ENCODE peak calls at places on chromosomes 5 and 9, in nine cellular contexts. One of them, this sample, is unnamed.

GRCh38 chr5:133341915-133342710 is 270.2 kb downstream of the FSTL4 start:
- DNase-seq in suprapubic skin: no peak
- DNase-seq in PC-9: no peak
- DNase-seq in BJ: no peak
- DNase-seq in IMR-90: no peak
- DNase-seq in bronchial epithelial cell: no peak
- DNase-seq in ovary: no peak
- DNase-seq in tibial artery: peak; percentile 34
- DNase-seq in left ventricle myocardium inferior: no peak
- DNase-seq in this sample: no peak

GRCh38 chr5:73418244-73418691 is 30.3 kb downstream of the FOXD1 start:
- DNase-seq in suprapubic skin: no peak
- DNase-seq in PC-9: no peak
- DNase-seq in BJ: no peak
- DNase-seq in IMR-90: no peak
- DNase-seq in bronchial epithelial cell: no peak
- DNase-seq in ovary: no peak
- DNase-seq in tibial artery: peak; percentile 74
- DNase-seq in left ventricle myocardium inferior: no peak
- DNase-seq in this sample: no peak

GRCh38 chr5:150146862-150147579 is 8.6 kb downstream of the PDGFRB start:
- DNase-seq in suprapubic skin: no peak
- DNase-seq in PC-9: no peak
- DNase-seq in BJ: no peak
- DNase-seq in IMR-90: no peak
- DNase-seq in bronchial epithelial cell: no peak
- DNase-seq in ovary: no peak
- DNase-seq in tibial artery: no peak
- DNase-seq in left ventricle myocardium inferior: no peak
- DNase-seq in this sample: no peak

GRCh38 chr9:120692901-120693573 is 21.2 kb downstream of the MEGF9 start:
- DNase-seq in suprapubic skin: no peak
- DNase-seq in PC-9: no peak
- DNase-seq in BJ: peak; percentile 32
- DNase-seq in IMR-90: peak; percentile 74
- DNase-seq in bronchial epithelial cell: no peak
- DNase-seq in ovary: no peak
- DNase-seq in tibial artery: no peak
- DNase-seq in left ventricle myocardium inferior: no peak
- DNase-seq in this sample: no peak

GRCh38 chr5:37494756-37495155 is 115.6 kb downstream of the WDR70 start:
- DNase-seq in suprapubic skin: no peak
- DNase-seq in PC-9: peak; percentile 60
- DNase-seq in BJ: peak; percentile 22
- DNase-seq in IMR-90: no peak
- DNase-seq in bronchial epithelial cell: peak; percentile 75
- DNase-seq in ovary: no peak
- DNase-seq in tibial artery: no peak
- DNase-seq in left ventricle myocardium inferior: no peak
- DNase-seq in this sample: no peak

GRCh38 chr5:136811551-136811950 is 446.2 kb upstream of the TRPC7 start:
- DNase-seq in suprapubic skin: no peak
- DNase-seq in PC-9: peak; percentile 39
- DNase-seq in BJ: peak; percentile 63
- DNase-seq in IMR-90: peak; percentile 86
- DNase-seq in bronchial epithelial cell: peak; percentile 94
- DNase-seq in ovary: no peak
- DNase-seq in tibial artery: no peak
- DNase-seq in left ventricle myocardium inferior: no peak
- DNase-seq in this sample: peak; percentile 51

GRCh38 chr9:520315-520714 is 305.6 kb downstream of the DOCK8 start:
- DNase-seq in suprapubic skin: no peak
- DNase-seq in PC-9: no peak
- DNase-seq in BJ: no peak
- DNase-seq in IMR-90: no peak
- DNase-seq in bronchial epithelial cell: no peak
- DNase-seq in ovary: no peak
- DNase-seq in tibial artery: no peak
- DNase-seq in left ventricle myocardium inferior: no peak
- DNase-seq in this sample: no peak

GRCh38 chr5:31021181-31021624 is 172.3 kb upstream of the CDH6 start:
- DNase-seq in suprapubic skin: no peak
- DNase-seq in PC-9: peak; percentile 42
- DNase-seq in BJ: no peak
- DNase-seq in IMR-90: peak; percentile 85
- DNase-seq in bronchial epithelial cell: peak; percentile 99
- DNase-seq in ovary: no peak
- DNase-seq in tibial artery: no peak
- DNase-seq in left ventricle myocardium inferior: no peak
- DNase-seq in this sample: peak; percentile 63

GRCh38 chr5:119328753-119329602 is 26.8 kb upstream of the TNFAIP8 start:
- DNase-seq in suprapubic skin: no peak
- DNase-seq in PC-9: no peak
- DNase-seq in BJ: peak; percentile 76
- DNase-seq in IMR-90: peak; percentile 87
- DNase-seq in bronchial epithelial cell: peak; percentile 44
- DNase-seq in ovary: no peak
- DNase-seq in tibial artery: no peak
- DNase-seq in left ventricle myocardium inferior: no peak
- DNase-seq in this sample: no peak

GRCh38 chr5:76403963-76404693 is 1.0 kb downstream of the IQGAP2 start:
- DNase-seq in suprapubic skin: no peak
- DNase-seq in PC-9: no peak
- DNase-seq in BJ: no peak
- DNase-seq in IMR-90: no peak
- DNase-seq in bronchial epithelial cell: no peak
- DNase-seq in ovary: peak; percentile 60
- DNase-seq in tibial artery: no peak
- DNase-seq in left ventricle myocardium inferior: peak; percentile 19
- DNase-seq in this sample: no peak

GRCh38 chr5:115209279-115209678 is 39.6 kb upstream of the TRIM36 start:
- DNase-seq in suprapubic skin: no peak
- DNase-seq in PC-9: no peak
- DNase-seq in BJ: no peak
- DNase-seq in IMR-90: peak; percentile 2
- DNase-seq in bronchial epithelial cell: no peak
- DNase-seq in ovary: no peak
- DNase-seq in tibial artery: no peak
- DNase-seq in left ventricle myocardium inferior: no peak
- DNase-seq in this sample: no peak

GRCh38 chr5:108655750-108656450 is 91.8 kb upstream of the FER start:
- DNase-seq in suprapubic skin: no peak
- DNase-seq in PC-9: peak; percentile 82
- DNase-seq in BJ: peak; percentile 22
- DNase-seq in IMR-90: peak; percentile 71
- DNase-seq in bronchial epithelial cell: peak; percentile 91
- DNase-seq in ovary: no peak
- DNase-seq in tibial artery: no peak
- DNase-seq in left ventricle myocardium inferior: no peak
- DNase-seq in this sample: no peak

DNA sequence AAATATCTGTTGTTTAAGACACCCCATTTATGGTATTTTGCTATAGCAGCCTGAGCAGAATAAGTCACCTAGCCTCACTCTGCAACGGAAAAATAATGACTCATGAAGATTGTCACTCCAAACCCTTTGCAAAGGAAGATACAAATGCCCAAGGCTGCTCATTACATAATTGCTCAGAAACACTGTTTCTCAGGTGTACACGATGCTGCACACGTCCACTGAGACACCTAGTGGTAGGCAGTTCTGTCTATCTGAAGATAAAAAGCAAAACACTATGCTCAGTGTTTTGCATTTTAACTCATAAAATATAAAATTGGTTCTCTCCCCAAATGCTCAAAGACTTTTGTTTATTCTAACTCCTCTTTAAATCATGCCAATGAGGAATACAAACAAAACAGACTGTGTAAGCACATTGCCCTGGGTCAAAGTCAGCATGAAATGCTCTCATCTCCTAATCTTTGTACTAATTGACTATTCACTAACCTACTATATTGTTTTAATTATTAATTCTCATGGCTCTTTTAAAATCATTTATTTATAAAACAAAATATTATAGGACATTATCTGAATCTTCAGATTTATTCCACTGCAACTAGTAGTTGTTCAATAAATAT is 7.7 kb upstream of the TSLP start:
- DNase-seq in suprapubic skin: no peak
- DNase-seq in PC-9: peak; percentile 70
- DNase-seq in BJ: no peak
- DNase-seq in IMR-90: peak; percentile 30
- DNase-seq in bronchial epithelial cell: peak; percentile 87
- DNase-seq in ovary: no peak
- DNase-seq in tibial artery: no peak
- DNase-seq in left ventricle myocardium inferior: no peak
- DNase-seq in this sample: peak; percentile 14
- TF ChIP-seq CTCF in suprapubic skin: no peak
- TF ChIP-seq CTCF in PC-9: peak; percentile 80
- TF ChIP-seq CTCF in BJ: peak; percentile 48
- TF ChIP-seq CTCF in IMR-90: peak; percentile 40
- TF ChIP-seq CTCF in bronchial epithelial cell: peak; percentile 77
- TF ChIP-seq CTCF in ovary: no peak
- TF ChIP-seq CTCF in tibial artery: peak; percentile 29
- TF ChIP-seq CTCF in left ventricle myocardium inferior: peak; percentile 63
- TF ChIP-seq CTCF in this sample: peak; percentile 57

DNA sequence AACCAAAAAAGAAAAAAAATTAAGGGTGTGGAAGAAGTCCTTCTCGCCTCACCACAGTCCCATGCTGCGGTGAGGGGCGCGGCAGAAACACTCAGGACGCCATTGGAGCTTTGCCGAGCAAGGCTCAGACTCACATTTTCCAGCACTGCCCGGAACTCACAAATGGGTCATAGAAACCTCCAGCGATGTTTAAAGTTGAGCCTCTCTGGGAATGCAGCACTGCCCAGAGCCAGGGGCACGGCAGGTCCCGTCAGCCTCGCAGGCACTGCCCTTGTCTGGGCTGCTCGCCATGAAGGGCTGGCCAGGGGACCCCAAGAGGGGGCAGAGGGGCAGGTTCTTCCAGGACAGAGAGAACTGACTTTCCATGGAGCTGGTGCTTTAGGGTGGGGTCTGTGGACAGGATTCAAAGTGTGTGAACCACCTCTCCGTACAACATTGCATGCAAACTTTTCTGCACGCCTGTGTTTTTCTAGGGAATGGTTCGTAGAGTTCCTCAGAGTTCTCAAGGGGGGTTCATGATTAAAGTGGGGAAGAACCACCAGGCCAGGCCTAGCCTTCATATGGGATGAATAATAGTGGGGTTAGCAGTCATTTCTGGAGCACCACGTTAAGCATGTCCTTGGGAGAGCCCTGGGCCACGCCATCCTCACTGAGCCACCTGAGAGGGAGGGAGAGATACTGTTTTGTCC is 38.4 kb downstream of the PRRX2 start:
- DNase-seq in suprapubic skin: no peak
- DNase-seq in PC-9: no peak
- DNase-seq in BJ: peak; percentile 44
- DNase-seq in IMR-90: no peak
- DNase-seq in bronchial epithelial cell: no peak
- DNase-seq in ovary: peak; percentile 32
- DNase-seq in tibial artery: peak; percentile 91
- DNase-seq in left ventricle myocardium inferior: no peak
- DNase-seq in this sample: no peak
- H3K4me3 ChIP-seq in suprapubic skin: no peak overlapping the region
- H3K4me3 ChIP-seq in PC-9: no peak overlapping the region
- H3K4me3 ChIP-seq in BJ: no peak overlapping the region
- H3K4me3 ChIP-seq in IMR-90: no peak overlapping the region
- H3K4me3 ChIP-seq in bronchial epithelial cell: no peak overlapping the region
- H3K4me3 ChIP-seq in ovary: no peak overlapping the region
- H3K4me3 ChIP-seq in tibial artery: peak overlapping the region; percentile 19
- H3K4me3 ChIP-seq in left ventricle myocardium inferior: no peak overlapping the region
- H3K4me3 ChIP-seq in this sample: no peak overlapping the region

GRCh38 chr9:106932178-106932577 is 69.2 kb downstream of the ZNF462 start:
- DNase-seq in suprapubic skin: peak; percentile 76
- DNase-seq in PC-9: no peak
- DNase-seq in BJ: no peak
- DNase-seq in IMR-90: no peak
- DNase-seq in bronchial epithelial cell: no peak
- DNase-seq in ovary: no peak
- DNase-seq in tibial artery: no peak
- DNase-seq in left ventricle myocardium inferior: no peak
- DNase-seq in this sample: no peak
- H3K36me3 ChIP-seq in suprapubic skin: peaks cover 60% of the 10 kb centered on the region
- H3K36me3 ChIP-seq in PC-9: no peaks in the 10 kb centered on the region
- H3K36me3 ChIP-seq in BJ: peaks cover 4% of the 10 kb centered on the region
- H3K36me3 ChIP-seq in IMR-90: peaks cover 44% of the 10 kb centered on the region
- H3K36me3 ChIP-seq in bronchial epithelial cell: peaks cover 32% of the 10 kb centered on the region
- H3K36me3 ChIP-seq in ovary: no peaks in the 10 kb centered on the region
- H3K36me3 ChIP-seq in tibial artery: peaks cover 12% of the 10 kb centered on the region
- H3K36me3 ChIP-seq in left ventricle myocardium inferior: peaks cover 73% of the 10 kb centered on the region
- H3K36me3 ChIP-seq in this sample: peaks cover 4% of the 10 kb centered on the region

DNA sequence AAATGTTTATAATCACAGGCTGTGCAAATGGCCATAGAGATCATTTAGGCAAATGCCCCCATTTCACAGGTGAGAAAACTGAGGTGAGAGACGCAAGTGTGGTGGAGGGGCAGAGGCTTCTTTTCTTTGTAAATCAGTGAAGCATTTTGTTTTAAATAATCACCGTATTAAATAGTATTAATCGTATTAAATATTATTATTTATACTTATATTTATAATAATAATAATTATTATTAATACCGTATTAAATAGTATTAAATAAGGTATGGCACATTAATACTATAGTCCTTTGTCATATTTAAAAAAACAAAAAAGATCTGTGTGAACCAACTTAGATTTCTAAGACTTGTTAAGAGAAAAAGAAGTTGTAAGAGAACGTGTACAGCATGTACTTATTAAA is 32.6 kb upstream of the SH3PXD2B start:
- DNase-seq in suprapubic skin: no peak
- DNase-seq in PC-9: no peak
- DNase-seq in BJ: no peak
- DNase-seq in IMR-90: no peak
- DNase-seq in bronchial epithelial cell: no peak
- DNase-seq in ovary: no peak
- DNase-seq in tibial artery: no peak
- DNase-seq in left ventricle myocardium inferior: no peak
- DNase-seq in this sample: no peak
- TF ChIP-seq CTCF in suprapubic skin: no peak
- TF ChIP-seq CTCF in PC-9: no peak
- TF ChIP-seq CTCF in BJ: no peak
- TF ChIP-seq CTCF in IMR-90: no peak
- TF ChIP-seq CTCF in bronchial epithelial cell: no peak
- TF ChIP-seq CTCF in ovary: no peak
- TF ChIP-seq CTCF in tibial artery: no peak
- TF ChIP-seq CTCF in left ventricle myocardium inferior: no peak
- TF ChIP-seq CTCF in this sample: no peak

DNA sequence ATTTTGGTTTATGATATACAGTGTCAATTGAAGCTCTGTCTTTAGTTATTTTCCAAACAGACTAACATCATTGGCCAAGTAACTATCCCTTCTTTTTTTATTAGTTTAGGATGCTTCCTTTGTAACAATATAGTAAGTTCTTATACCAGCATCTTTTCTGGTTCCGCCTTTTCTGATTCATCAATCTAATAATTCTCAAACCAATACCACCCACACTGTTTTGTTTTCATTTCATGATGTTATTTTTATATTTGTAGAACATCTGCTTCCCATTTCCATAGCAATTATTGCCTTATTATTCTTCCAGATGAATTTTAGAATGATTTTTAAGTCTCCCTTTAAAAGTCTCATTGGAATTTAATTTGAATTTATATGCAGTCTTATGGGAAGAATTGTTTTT is 218.1 kb downstream of the RFK start:
- DNase-seq in suprapubic skin: no peak
- DNase-seq in PC-9: no peak
- DNase-seq in BJ: no peak
- DNase-seq in IMR-90: no peak
- DNase-seq in bronchial epithelial cell: no peak
- DNase-seq in ovary: no peak
- DNase-seq in tibial artery: no peak
- DNase-seq in left ventricle myocardium inferior: no peak
- DNase-seq in this sample: no peak
- H3K4me3 ChIP-seq in suprapubic skin: no peak overlapping the region
- H3K4me3 ChIP-seq in PC-9: no peak overlapping the region
- H3K4me3 ChIP-seq in BJ: no peak overlapping the region
- H3K4me3 ChIP-seq in IMR-90: no peak overlapping the region
- H3K4me3 ChIP-seq in bronchial epithelial cell: no peak overlapping the region
- H3K4me3 ChIP-seq in ovary: no peak overlapping the region
- H3K4me3 ChIP-seq in tibial artery: no peak overlapping the region
- H3K4me3 ChIP-seq in left ventricle myocardium inferior: no peak overlapping the region
- H3K4me3 ChIP-seq in this sample: no peak overlapping the region